ENCODE peak calls at places on chromosomes 3 and 15, in four cellular contexts. Q, G, M and X are unnamed samples.

GRCh38 chr15:85579957-85580694 is 199.7 kb downstream of the AKAP13 start:
- DNase-seq in Q (no peak), G (no peak), M (no peak), X (no peak)

GRCh38 chr3:159675285-159675684 is 313.4 kb upstream of the IL12A start:
- DNase-seq in Q (no peak), G (no peak), M (no peak), X (no peak)

GRCh38 chr3:106936337-106936736 is 440.9 kb upstream of the CCDC54 start:
- DNase-seq in Q (no peak), G (no peak), M (no peak), X (no peak)

GRCh38 chr3:142828703-142829304 is 60.1 kb downstream of the PCOLCE2 start:
- DNase-seq in Q (peak), G (peak), M (peak), X (no peak)

GRCh38 chr3:197746801-197747237 is 2.9 kb upstream of the FYTTD1 start:
- DNase-seq in Q (peak), G (no peak), M (no peak), X (no peak)

GRCh38 chr3:42680256-42680655 is 5.1 kb upstream of the KLHL40 start:
- DNase-seq in Q (no peak), G (no peak), M (no peak), X (peak)

GRCh38 chr15:77554306-77555080 is 78.2 kb downstream of the LINGO1 start:
- DNase-seq in Q (no peak), G (no peak), M (no peak), X (no peak)

GRCh38 chr3:195698325-195699147 is 22.2 kb upstream of the MUC20 start:
- DNase-seq in Q (no peak), G (no peak), M (no peak), X (peak)

GRCh38 chr3:106745344-106746168 is 631.7 kb upstream of the CCDC54 start:
- DNase-seq in Q (no peak), G (no peak), M (no peak), X (no peak)

GRCh38 chr15:73386886-73387506 is 18.2 kb upstream of the HCN4 start:
- DNase-seq in Q (no peak), G (peak), M (no peak), X (no peak)

GRCh38 chr15:100929641-100930042 is 10.5 kb downstream of the LRRK1 start:
- DNase-seq in Q (no peak), G (peak), M (no peak), X (no peak)

GRCh38 chr15:80942746-80943565 is 46.7 kb downstream of the MESD start:
- DNase-seq in Q (no peak), G (no peak), M (no peak), X (no peak)

GRCh38 chr3:127002195-127003174 is 19.6 kb downstream of the PLXNA1 start:
- DNase-seq in Q (no peak), G (peak), M (no peak), X (no peak)

GRCh38 chr3:40800343-40800742 is 275.6 kb downstream of the ZNF621 start:
- DNase-seq in Q (no peak), G (no peak), M (no peak), X (no peak)

GRCh38 chr3:28940530-28940929 is 340.3 kb upstream of the RBMS3 start:
- DNase-seq in Q (no peak), G (no peak), M (no peak), X (no peak)

GRCh38 chr3:161343540-161343939 is 27.8 kb downstream of the SPTSSB start:
- DNase-seq in Q (no peak), G (no peak), M (no peak), X (no peak)

GRCh38 chr3:1987983-1988382 is 110.7 kb upstream of the CNTN4 start:
- DNase-seq in Q (peak), G (no peak), M (no peak), X (no peak)

GRCh38 chr3:85567074-85567676 is 608.4 kb downstream of the CADM2 start:
- DNase-seq in Q (peak), G (peak), M (no peak), X (no peak)

GRCh38 chr15:76991048-76991447 is 3.9 kb upstream of the PSTPIP1 start:
- DNase-seq in Q (no peak), G (no peak), M (no peak), X (no peak)

GRCh38 chr3:161354554-161354953 is 16.8 kb downstream of the SPTSSB start:
- DNase-seq in Q (no peak), G (no peak), M (no peak), X (no peak)

GRCh38 chr3:123782488-123782887 is 101.6 kb downstream of the MYLK start:
- DNase-seq in Q (no peak), G (no peak), M (no peak), X (no peak)